ENCODE peak calls at places on chromosomes 7 and 10, in five cellular contexts. P is Peyer's patch, V is A549, H is fibroblast of lung, I is NB4. M is an unnamed sample.

GRCh38 chr7:17560516-17560915 is 262.1 kb downstream of the AHR start:
- DNase-seq in V (peak; percentile 13), P (no peak), H (no peak), I (no peak), M (no peak)

GRCh38 chr10:100653957-100654834 is 91.2 kb upstream of the PAX2 start:
- DNase-seq in V (no peak), P (no peak), I (peak; percentile 67), H (peak; percentile 33), M (peak; percentile 66)

GRCh38 chr7:70092314-70093303 is 494.3 kb downstream of the AUTS2 start:
- DNase-seq in V (no peak), P (no peak), I (no peak), H (peak; percentile 72), M (peak; percentile 24)

GRCh38 chr10:1159131-1160061 is 103.2 kb downstream of the WDR37 start:
- DNase-seq in I (no peak), P (no peak), H (peak; percentile 75), V (no peak), M (no peak)

GRCh38 chr10:1366277-1366676 is 310.1 kb downstream of the WDR37 start:
- DNase-seq in P (no peak), H (no peak), I (no peak), V (no peak), M (no peak)

GRCh38 chr10:3763852-3764625 is 21.0 kb downstream of the KLF6 start:
- DNase-seq in V (no peak), P (no peak), H (peak; percentile 34), I (no peak), M (no peak)

GRCh38 chr7:5448378-5449042 is 24.9 kb upstream of the TNRC18 start:
- DNase-seq in I (no peak), P (no peak), V (no peak), H (no peak), M (no peak)

GRCh38 chr10:68900427-68901105 is 549 bp upstream of the DDX50 start:
- DNase-seq in I (no peak), V (no peak), H (no peak), P (peak; percentile 86), M (peak; percentile 83)

GRCh38 chr10:124283215-124284046 is 135.3 kb downstream of the OAT start:
- DNase-seq in V (no peak), H (no peak), I (no peak), P (peak; percentile 19), M (peak; percentile 46)

GRCh38 chr10:43808136-43808535 is 159.5 kb upstream of the ZNF32 start:
- DNase-seq in H (no peak), P (no peak), V (no peak), I (peak; percentile 48), M (no peak)
- TF ChIP-seq CTCF in H (no peak), P (no peak), V (no peak), I (no peak), M (no peak)

GRCh38 chr10:121975295-121976086 is 474 bp upstream of the NSMCE4A start:
- DNase-seq in P (no peak), V (no peak), I (peak; percentile 21), H (no peak), M (no peak)

GRCh38 chr10:121976607-121977006 is 1.6 kb upstream of the NSMCE4A start:
- DNase-seq in P (no peak), H (no peak), I (no peak), V (no peak), M (no peak)

GRCh38 chr10:121978511-121978910 is 3.5 kb upstream of the NSMCE4A start:
- DNase-seq in I (no peak), H (no peak), P (no peak), V (no peak), M (no peak)

GRCh38 chr10:121974019-121974534 is 940 bp downstream of the NSMCE4A start:
- DNase-seq in V (no peak), P (no peak), H (no peak), I (no peak), M (no peak)

GRCh38 chr10:121974535-121975294 is at the start of gene NSMCE4A:
- DNase-seq in V (peak; percentile 85), I (peak; percentile 90), H (peak; percentile 77), P (peak; percentile 87), M (peak; percentile 88)
- TF ChIP-seq CTCF in V (peak; percentile 75), I (no peak), H (peak; percentile 63), P (peak; percentile 11), M (no peak)

GRCh38 chr10:80855348-80855971 is 317.8 kb downstream of the SH2D4B start:
- DNase-seq in P (no peak), I (peak; percentile 61), V (peak; percentile 7), H (no peak), M (peak; percentile 74)
- TF ChIP-seq CTCF in P (no peak), I (peak; percentile 56), V (no peak), H (no peak), M (peak; percentile 10)

GRCh38 chr7:39951156-39951942 is 1.3 kb downstream of the CDK13 start:
- DNase-seq in P (peak; percentile 74), H (peak; percentile 64), V (peak; percentile 77), I (peak; percentile 93), M (peak; percentile 78)
- TF ChIP-seq CTCF in P (no peak), H (no peak), V (peak; percentile 43), I (peak; percentile 42), M (peak; percentile 22)

GRCh38 chr10:72243822-72244437 is 27.9 kb upstream of the ASCC1 start:
- DNase-seq in I (no peak), V (peak; percentile 96), P (no peak), H (peak; percentile 99), M (no peak)
- TF ChIP-seq CTCF in I (no peak), V (peak; percentile 59), P (peak; percentile 26), H (no peak), M (no peak)

GRCh38 chr10:83276971-83277370 is 862.3 kb upstream of the GHITM start:
- DNase-seq in P (no peak), V (no peak), H (no peak), I (no peak), M (no peak)

GRCh38 chr10:83274088-83274487 is 865.2 kb upstream of the GHITM start:
- DNase-seq in H (no peak), I (no peak), V (no peak), P (no peak), M (no peak)

DNA sequence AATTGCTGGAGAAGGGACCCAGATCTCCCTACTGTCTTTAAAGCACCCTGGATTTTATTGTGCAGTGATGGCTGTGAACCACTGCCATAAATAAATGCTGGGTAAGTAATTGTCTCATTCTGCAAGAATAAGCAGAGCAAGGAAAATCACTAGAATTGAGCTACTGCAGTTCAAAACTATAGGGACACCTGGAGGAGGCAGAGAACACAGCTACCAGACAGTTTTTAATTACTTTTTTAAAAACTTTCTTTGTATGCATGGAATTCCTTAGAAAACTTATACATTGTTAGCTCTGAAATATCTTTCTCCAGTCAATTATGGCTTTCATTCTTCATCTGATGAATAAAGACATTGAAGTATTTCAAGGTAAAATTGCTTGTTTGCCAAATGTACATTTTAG is 866.3 kb upstream of the GHITM start:
- DNase-seq in H (no peak), P (no peak), I (no peak), V (no peak), M (no peak)
- TF ChIP-seq CTCF in H (no peak), P (no peak), I (no peak), V (no peak), M (no peak)

DNA sequence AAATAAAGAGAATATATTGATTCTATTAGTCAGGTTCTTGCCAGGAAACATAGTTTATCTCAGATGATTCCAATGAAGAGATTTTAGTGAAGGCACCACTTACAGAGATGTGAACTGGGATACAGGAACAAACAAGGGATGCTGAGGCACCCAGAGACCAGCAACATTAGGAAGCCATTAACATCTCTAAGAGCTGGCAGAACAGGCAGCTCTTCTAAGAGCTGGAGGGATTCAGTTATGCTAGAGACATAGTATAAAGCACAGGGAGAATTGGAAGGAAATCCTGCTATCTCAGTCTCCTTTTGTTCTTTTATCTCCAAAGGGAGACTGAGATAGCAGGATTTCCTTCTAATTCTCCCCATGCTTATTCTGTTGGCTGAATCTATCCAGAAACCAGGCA is 22.0 kb downstream of the OR6B1 start:
- DNase-seq in H (no peak), V (no peak), I (no peak), P (no peak), M (no peak)
- TF ChIP-seq CTCF in H (no peak), V (no peak), I (no peak), P (no peak), M (no peak)